ENCODE peak calls at places on chromosomes 3 and 15, in five cellular contexts. G is hepatic stellate cell; C is stimulated activated CD8-positive, alpha-beta memory T cell treated with anti-CD3 and anti-CD28 coated beads, Interleukin-15, amount 100 ng/mL, for 1 hour; M is NCI-H748 treated with DMSO at 0.1 percent for 48 hours; R is hippocampal formation. K is an unnamed sample.

GRCh38 chr3:187051066-187051465 is 88.2 kb downstream of the RPL39L start:
- DNase-seq in M (no peak), C (no peak), R (no peak), G (no peak), K (no peak)

GRCh38 chr15:25180606-25181289 is 226.0 kb downstream of the SNRPN start:
- DNase-seq in G (no peak), M (no peak), R (no peak), C (no peak), K (peak; percentile 3)

GRCh38 chr3:57298041-57298440 is 5.6 kb upstream of the ASB14 start:
- DNase-seq in C (no peak), G (no peak), M (no peak), R (no peak), K (no peak)

GRCh38 chr15:76058714-76059319 is 968 bp upstream of the TMEM266 start:
- DNase-seq in G (no peak), M (peak; percentile 20), C (no peak), R (peak; percentile 40), K (no peak)

GRCh38 chr3:36850743-36851142 is 86.4 kb upstream of the DCLK3 start:
- DNase-seq in M (no peak), R (no peak), C (no peak), G (no peak), K (no peak)

GRCh38 chr3:127226451-127226850 is 33.5 kb downstream of the PRR23E start:
- DNase-seq in C (no peak), G (no peak), R (no peak), M (no peak), K (no peak)

GRCh38 chr3:142858043-142858442 is 30.8 kb downstream of the PCOLCE2 start:
- DNase-seq in G (no peak), R (no peak), C (no peak), M (no peak), K (no peak)

GRCh38 chr15:29039466-29040366 is 153.9 kb downstream of the APBA2 start:
- DNase-seq in C (no peak), G (no peak), M (no peak), R (no peak), K (no peak)